ENCODE peak calls at places on chromosome 1, in four cellular contexts. J is HFF-Myc; N is ACHN; Z is stimulated activated CD4-positive, alpha-beta T cell treated with anti-CD3 and anti-CD28 coated beads, Interleukin-4, amount 100 ng/mL, for 48 hours. F is an unnamed sample.

GRCh38 chr1:198771562-198772153 is 132.8 kb downstream of the PTPRC start:
- DNase-seq in Z (no peak), J (no peak), N (peak), F (no peak)

GRCh38 chr1:192951961-192952460 is 107.1 kb downstream of the UCHL5 start:
- DNase-seq in J (peak), Z (no peak), N (peak), F (no peak)

GRCh38 chr1:9629445-9630201 is 21.9 kb upstream of the PIK3CD start:
- DNase-seq in J (no peak), Z (peak), N (no peak), F (no peak)

GRCh38 chr1:46528297-46528955 is 23.0 kb downstream of the KNCN start:
- DNase-seq in Z (no peak), N (no peak), J (no peak), F (no peak)

GRCh38 chr1:245070836-245071615 is 83.8 kb upstream of the KIF26B start:
- DNase-seq in Z (no peak), N (no peak), J (no peak), F (no peak)

GRCh38 chr1:181083842-181084605 is 4.5 kb upstream of the IER5 start:
- DNase-seq in Z (no peak), J (no peak), N (peak), F (no peak)

GRCh38 chr1:48691429-48692001 is 85.2 kb downstream of the BEND5 start:
- DNase-seq in N (no peak), J (no peak), Z (no peak), F (no peak)

GRCh38 chr1:200038645-200038986 is 11.1 kb downstream of the NR5A2 start:
- DNase-seq in J (no peak), Z (no peak), N (no peak), F (no peak)

GRCh38 chr1:11952455-11953109 is 18.1 kb downstream of the PLOD1 start:
- DNase-seq in N (no peak), Z (no peak), J (no peak), F (no peak)

GRCh38 chr1:20322081-20322824 is 31.6 kb downstream of the VWA5B1 start:
- DNase-seq in N (no peak), J (no peak), Z (no peak), F (no peak)

GRCh38 chr1:8984990-8985389 is 39.3 kb downstream of the CA6 start:
- DNase-seq in Z (no peak), J (no peak), N (no peak), F (no peak)

GRCh38 chr1:45375104-45376090 is 35.2 kb upstream of the MUTYH start:
- DNase-seq in J (no peak), Z (no peak), N (no peak), F (no peak)

GRCh38 chr1:212554401-212554800 is 54.2 kb upstream of the ATF3 start:
- DNase-seq in N (no peak), J (no peak), Z (no peak), F (no peak)

GRCh38 chr1:12040457-12041051 is 21.3 kb downstream of the MIIP start:
- DNase-seq in Z (no peak), N (peak), J (peak), F (no peak)

GRCh38 chr1:52658795-52659194 is 25.8 kb downstream of the SHISAL2A start:
- DNase-seq in Z (no peak), N (no peak), J (no peak), F (no peak)

GRCh38 chr1:30962609-30963508 is 54.3 kb upstream of the SDC3 start:
- DNase-seq in Z (no peak), J (no peak), N (no peak), F (no peak)

GRCh38 chr1:31843506-31843905 is 27.7 kb upstream of the SPOCD1 start:
- DNase-seq in Z (no peak), J (no peak), N (peak), F (no peak)

GRCh38 chr1:47209091-47209490 is 19.3 kb upstream of the PDZK1IP1 start:
- DNase-seq in J (no peak), N (no peak), Z (no peak), F (no peak)

GRCh38 chr1:3954391-3955160 is 54.5 kb upstream of the C1orf174 start:
- DNase-seq in N (no peak), J (no peak), Z (no peak), F (no peak)

GRCh38 chr1:25037174-25038074 is 107.3 kb upstream of the RUNX3 start:
- DNase-seq in J (no peak), Z (peak), N (peak), F (no peak)

GRCh38 chr1:26697441-26697977 is 1.7 kb downstream of the ARID1A start:
- DNase-seq in N (no peak), Z (no peak), J (no peak), F (no peak)

GRCh38 chr1:218676991-218677390 is 331.9 kb downstream of the TGFB2 start:
- DNase-seq in J (no peak), Z (no peak), N (no peak), F (no peak)

GRCh38 chr1:108082006-108082405 is 117.0 kb upstream of the VAV3 start:
- DNase-seq in J (no peak), N (no peak), Z (no peak), F (no peak)

GRCh38 chr1:155184835-155185782 is 11.5 kb downstream of the TRIM46 start:
- DNase-seq in N (no peak), J (no peak), Z (no peak), F (no peak)

GRCh38 chr1:106699436-106699835 is 357.0 kb upstream of the PRMT6 start:
- DNase-seq in Z (no peak), N (no peak), J (peak), F (no peak)

GRCh38 chr1:31739281-31739853 is 24.8 kb downstream of the ADGRB2 start:
- DNase-seq in N (no peak), Z (peak), J (no peak), F (no peak)

GRCh38 chr1:85576256-85576641 is 4.3 kb upstream of the CCN1 start:
- DNase-seq in J (peak), Z (no peak), N (no peak), F (no peak)